ENCODE peak calls at places on chromosomes 1 and 21, in ten cellular contexts. One of them, this sample, is unnamed.

GRCh38 chr1:110220324-110220723 is 10.2 kb downstream of the KCNC4 start:
- DNase-seq in type B pancreatic cell: no peak
- DNase-seq in WTC11: no peak
- DNase-seq in fibroblast of lung: no peak
- DNase-seq in tibial nerve: no peak
- DNase-seq in fibroblast of the aortic adventitia: no peak
- DNase-seq in heart right ventricle: no peak
- DNase-seq in PC-9: no peak
- DNase-seq in K562: no peak
- DNase-seq in astrocyte: no peak
- DNase-seq in this sample: no peak

GRCh38 chr1:866095-866494 is 57.6 kb upstream of the SAMD11 start:
- DNase-seq in type B pancreatic cell: no peak
- DNase-seq in WTC11: no peak
- DNase-seq in fibroblast of lung: no peak
- DNase-seq in tibial nerve: no peak
- DNase-seq in fibroblast of the aortic adventitia: no peak
- DNase-seq in heart right ventricle: no peak
- DNase-seq in PC-9: no peak
- DNase-seq in K562: no peak
- DNase-seq in astrocyte: no peak
- DNase-seq in this sample: no peak

GRCh38 chr1:19639999-19640362 is 4.1 kb upstream of the NBL1 start:
- DNase-seq in type B pancreatic cell: no peak
- DNase-seq in WTC11: no peak
- DNase-seq in fibroblast of lung: peak
- DNase-seq in tibial nerve: peak
- DNase-seq in fibroblast of the aortic adventitia: no peak
- DNase-seq in heart right ventricle: no peak
- DNase-seq in PC-9: no peak
- DNase-seq in K562: no peak
- DNase-seq in astrocyte: no peak
- DNase-seq in this sample: no peak

GRCh38 chr21:28229811-28230210 is 762.9 kb downstream of the LTN1 start:
- DNase-seq in type B pancreatic cell: no peak
- DNase-seq in WTC11: no peak
- DNase-seq in fibroblast of lung: peak
- DNase-seq in tibial nerve: no peak
- DNase-seq in fibroblast of the aortic adventitia: peak
- DNase-seq in heart right ventricle: no peak
- DNase-seq in PC-9: no peak
- DNase-seq in K562: no peak
- DNase-seq in astrocyte: peak
- DNase-seq in this sample: no peak

GRCh38 chr1:41436281-41437010 is 48.0 kb downstream of the EDN2 start:
- DNase-seq in type B pancreatic cell: no peak
- DNase-seq in WTC11: no peak
- DNase-seq in fibroblast of lung: no peak
- DNase-seq in tibial nerve: no peak
- DNase-seq in fibroblast of the aortic adventitia: no peak
- DNase-seq in heart right ventricle: no peak
- DNase-seq in PC-9: no peak
- DNase-seq in K562: no peak
- DNase-seq in astrocyte: no peak
- DNase-seq in this sample: no peak

GRCh38 chr1:198157241-198157846 is 546 bp downstream of the NEK7 start:
- DNase-seq in type B pancreatic cell: peak
- DNase-seq in WTC11: peak
- DNase-seq in fibroblast of lung: peak
- DNase-seq in tibial nerve: peak
- DNase-seq in fibroblast of the aortic adventitia: peak
- DNase-seq in heart right ventricle: peak
- DNase-seq in PC-9: peak
- DNase-seq in K562: peak
- DNase-seq in astrocyte: peak
- DNase-seq in this sample: peak

GRCh38 chr1:67482733-67483482 is 52.7 kb upstream of the SERBP1 start:
- DNase-seq in type B pancreatic cell: no peak
- DNase-seq in WTC11: no peak
- DNase-seq in fibroblast of lung: no peak
- DNase-seq in tibial nerve: no peak
- DNase-seq in fibroblast of the aortic adventitia: no peak
- DNase-seq in heart right ventricle: no peak
- DNase-seq in PC-9: no peak
- DNase-seq in K562: no peak
- DNase-seq in astrocyte: no peak
- DNase-seq in this sample: no peak

GRCh38 chr21:33152228-33153130 is 77.3 kb upstream of the IFNAR2 start:
- DNase-seq in type B pancreatic cell: no peak
- DNase-seq in WTC11: peak
- DNase-seq in fibroblast of lung: no peak
- DNase-seq in tibial nerve: no peak
- DNase-seq in fibroblast of the aortic adventitia: no peak
- DNase-seq in heart right ventricle: no peak
- DNase-seq in PC-9: no peak
- DNase-seq in K562: no peak
- DNase-seq in astrocyte: no peak
- DNase-seq in this sample: no peak

GRCh38 chr1:17116643-17117042 is 2.6 kb downstream of the PADI2 start:
- DNase-seq in type B pancreatic cell: no peak
- DNase-seq in WTC11: no peak
- DNase-seq in fibroblast of lung: no peak
- DNase-seq in tibial nerve: no peak
- DNase-seq in fibroblast of the aortic adventitia: no peak
- DNase-seq in heart right ventricle: no peak
- DNase-seq in PC-9: no peak
- DNase-seq in K562: no peak
- DNase-seq in astrocyte: no peak
- DNase-seq in this sample: no peak

GRCh38 chr1:9449106-9449627 is 90.1 kb upstream of the SLC25A33 start:
- DNase-seq in type B pancreatic cell: no peak
- DNase-seq in WTC11: no peak
- DNase-seq in fibroblast of lung: peak
- DNase-seq in tibial nerve: no peak
- DNase-seq in fibroblast of the aortic adventitia: peak
- DNase-seq in heart right ventricle: peak
- DNase-seq in PC-9: no peak
- DNase-seq in K562: no peak
- DNase-seq in astrocyte: peak
- DNase-seq in this sample: no peak

GRCh38 chr1:9573723-9574122 is 15.0 kb upstream of the TMEM201 start:
- DNase-seq in type B pancreatic cell: no peak
- DNase-seq in WTC11: no peak
- DNase-seq in fibroblast of lung: peak
- DNase-seq in tibial nerve: no peak
- DNase-seq in fibroblast of the aortic adventitia: peak
- DNase-seq in heart right ventricle: no peak
- DNase-seq in PC-9: no peak
- DNase-seq in K562: no peak
- DNase-seq in astrocyte: no peak
- DNase-seq in this sample: no peak

GRCh38 chr1:52402860-52403240 is 1.4 kb downstream of the ORC1 start:
- DNase-seq in type B pancreatic cell: no peak
- DNase-seq in WTC11: no peak
- DNase-seq in fibroblast of lung: no peak
- DNase-seq in tibial nerve: no peak
- DNase-seq in fibroblast of the aortic adventitia: no peak
- DNase-seq in heart right ventricle: no peak
- DNase-seq in PC-9: no peak
- DNase-seq in K562: no peak
- DNase-seq in astrocyte: no peak
- DNase-seq in this sample: peak

GRCh38 chr21:36909901-36910561 is 56.4 kb downstream of the HLCS start:
- DNase-seq in type B pancreatic cell: no peak
- DNase-seq in WTC11: no peak
- DNase-seq in fibroblast of lung: peak
- DNase-seq in tibial nerve: no peak
- DNase-seq in fibroblast of the aortic adventitia: peak
- DNase-seq in heart right ventricle: no peak
- DNase-seq in PC-9: peak
- DNase-seq in K562: no peak
- DNase-seq in astrocyte: peak
- DNase-seq in this sample: no peak

GRCh38 chr1:235069577-235070563 is 58.8 kb downstream of the TOMM20 start:
- DNase-seq in type B pancreatic cell: no peak
- DNase-seq in WTC11: no peak
- DNase-seq in fibroblast of lung: peak
- DNase-seq in tibial nerve: peak
- DNase-seq in fibroblast of the aortic adventitia: peak
- DNase-seq in heart right ventricle: peak
- DNase-seq in PC-9: peak
- DNase-seq in K562: no peak
- DNase-seq in astrocyte: peak
- DNase-seq in this sample: no peak

GRCh38 chr1:117026361-117026760 is 24.8 kb downstream of the CD101 start:
- DNase-seq in type B pancreatic cell: no peak
- DNase-seq in WTC11: no peak
- DNase-seq in fibroblast of lung: no peak
- DNase-seq in tibial nerve: no peak
- DNase-seq in fibroblast of the aortic adventitia: peak
- DNase-seq in heart right ventricle: no peak
- DNase-seq in PC-9: no peak
- DNase-seq in K562: no peak
- DNase-seq in astrocyte: peak
- DNase-seq in this sample: no peak

GRCh38 chr1:6880951-6881690 is 95.9 kb downstream of the CAMTA1 start:
- DNase-seq in type B pancreatic cell: no peak
- DNase-seq in WTC11: no peak
- DNase-seq in fibroblast of lung: no peak
- DNase-seq in tibial nerve: no peak
- DNase-seq in fibroblast of the aortic adventitia: no peak
- DNase-seq in heart right ventricle: no peak
- DNase-seq in PC-9: no peak
- DNase-seq in K562: no peak
- DNase-seq in astrocyte: peak
- DNase-seq in this sample: no peak

GRCh38 chr1:6080469-6080868 is 34.8 kb downstream of the KCNAB2 start:
- DNase-seq in type B pancreatic cell: no peak
- DNase-seq in WTC11: no peak
- DNase-seq in fibroblast of lung: no peak
- DNase-seq in tibial nerve: no peak
- DNase-seq in fibroblast of the aortic adventitia: no peak
- DNase-seq in heart right ventricle: peak
- DNase-seq in PC-9: no peak
- DNase-seq in K562: no peak
- DNase-seq in astrocyte: no peak
- DNase-seq in this sample: no peak

GRCh38 chr21:43597052-43597451 is 62.2 kb downstream of the HSF2BP start:
- DNase-seq in type B pancreatic cell: no peak
- DNase-seq in WTC11: no peak
- DNase-seq in fibroblast of lung: peak
- DNase-seq in tibial nerve: no peak
- DNase-seq in fibroblast of the aortic adventitia: peak
- DNase-seq in heart right ventricle: no peak
- DNase-seq in PC-9: no peak
- DNase-seq in K562: no peak
- DNase-seq in astrocyte: peak
- DNase-seq in this sample: no peak

GRCh38 chr1:43499882-43500281 is 30.8 kb upstream of the PTPRF start:
- DNase-seq in type B pancreatic cell: no peak
- DNase-seq in WTC11: no peak
- DNase-seq in fibroblast of lung: no peak
- DNase-seq in tibial nerve: no peak
- DNase-seq in fibroblast of the aortic adventitia: no peak
- DNase-seq in heart right ventricle: no peak
- DNase-seq in PC-9: no peak
- DNase-seq in K562: no peak
- DNase-seq in astrocyte: no peak
- DNase-seq in this sample: no peak
- TF ChIP-seq CTCF in type B pancreatic cell: peak
- TF ChIP-seq CTCF in WTC11: no peak
- TF ChIP-seq CTCF in fibroblast of lung: no peak
- TF ChIP-seq CTCF in tibial nerve: no peak
- TF ChIP-seq CTCF in fibroblast of the aortic adventitia: no peak
- TF ChIP-seq CTCF in heart right ventricle: no peak
- TF ChIP-seq CTCF in PC-9: no peak
- TF ChIP-seq CTCF in K562: peak
- TF ChIP-seq CTCF in astrocyte: no peak
- TF ChIP-seq CTCF in this sample: no peak

GRCh38 chr1:215710340-215710971 is 143.4 kb downstream of the KCTD3 start:
- DNase-seq in type B pancreatic cell: no peak
- DNase-seq in WTC11: peak
- DNase-seq in fibroblast of lung: peak
- DNase-seq in tibial nerve: no peak
- DNase-seq in fibroblast of the aortic adventitia: peak
- DNase-seq in heart right ventricle: no peak
- DNase-seq in PC-9: no peak
- DNase-seq in K562: peak
- DNase-seq in astrocyte: peak
- DNase-seq in this sample: peak
- TF ChIP-seq CTCF in type B pancreatic cell: peak
- TF ChIP-seq CTCF in WTC11: peak
- TF ChIP-seq CTCF in fibroblast of lung: peak
- TF ChIP-seq CTCF in tibial nerve: peak
- TF ChIP-seq CTCF in fibroblast of the aortic adventitia: peak
- TF ChIP-seq CTCF in heart right ventricle: peak
- TF ChIP-seq CTCF in PC-9: peak
- TF ChIP-seq CTCF in K562: peak
- TF ChIP-seq CTCF in astrocyte: peak
- TF ChIP-seq CTCF in this sample: no peak

DNA sequence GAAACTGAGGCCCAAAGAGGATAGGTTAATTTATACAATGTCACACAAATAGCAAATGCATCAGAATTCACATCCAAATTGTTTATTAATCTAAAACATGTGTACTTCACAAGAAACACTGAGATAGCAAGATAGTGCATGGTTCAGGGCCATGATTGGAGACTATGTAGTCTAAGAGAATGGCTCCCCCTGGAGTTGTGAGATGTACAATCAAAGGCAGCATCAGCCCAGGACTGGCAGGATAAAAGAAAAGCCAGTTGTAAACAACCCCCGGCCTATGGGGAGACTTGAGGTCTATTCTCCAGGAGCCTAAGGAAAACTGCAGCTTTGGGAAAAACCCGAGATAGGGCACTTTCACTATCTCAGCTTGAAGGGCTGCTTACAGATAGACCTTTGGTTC is 511.0 kb downstream of the OMA1 start:
- DNase-seq in type B pancreatic cell: no peak
- DNase-seq in WTC11: peak
- DNase-seq in fibroblast of lung: peak
- DNase-seq in tibial nerve: no peak
- DNase-seq in fibroblast of the aortic adventitia: peak
- DNase-seq in heart right ventricle: no peak
- DNase-seq in PC-9: no peak
- DNase-seq in K562: peak
- DNase-seq in astrocyte: no peak
- DNase-seq in this sample: no peak
- TF ChIP-seq CTCF in type B pancreatic cell: peak
- TF ChIP-seq CTCF in WTC11: no peak
- TF ChIP-seq CTCF in fibroblast of lung: no peak
- TF ChIP-seq CTCF in tibial nerve: no peak
- TF ChIP-seq CTCF in fibroblast of the aortic adventitia: no peak
- TF ChIP-seq CTCF in heart right ventricle: no peak
- TF ChIP-seq CTCF in PC-9: no peak
- TF ChIP-seq CTCF in K562: peak
- TF ChIP-seq CTCF in astrocyte: peak
- TF ChIP-seq CTCF in this sample: no peak

DNA sequence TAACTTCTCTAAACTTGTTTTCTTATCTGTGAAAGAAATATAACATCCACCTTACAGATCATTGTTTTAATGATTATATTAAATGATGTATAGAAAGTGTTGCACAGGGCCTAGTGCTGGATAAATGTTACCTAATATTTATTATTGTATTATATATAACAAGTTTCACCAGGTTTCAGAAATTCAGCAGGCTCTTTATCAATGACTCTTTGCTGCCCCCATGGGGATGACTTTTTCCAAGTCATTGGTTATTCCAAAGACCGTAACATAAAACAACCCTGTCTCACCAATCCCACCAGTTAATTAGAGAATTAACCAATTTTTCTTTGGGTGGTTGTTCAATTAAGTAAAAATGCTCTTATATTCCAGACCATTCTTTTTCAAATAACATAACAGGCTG is 7.3 kb upstream of the DEDD start:
- DNase-seq in type B pancreatic cell: no peak
- DNase-seq in WTC11: peak
- DNase-seq in fibroblast of lung: peak
- DNase-seq in tibial nerve: peak
- DNase-seq in fibroblast of the aortic adventitia: peak
- DNase-seq in heart right ventricle: peak
- DNase-seq in PC-9: peak
- DNase-seq in K562: peak
- DNase-seq in astrocyte: no peak
- DNase-seq in this sample: peak
- TF ChIP-seq CTCF in type B pancreatic cell: peak
- TF ChIP-seq CTCF in WTC11: peak
- TF ChIP-seq CTCF in fibroblast of lung: peak
- TF ChIP-seq CTCF in tibial nerve: peak
- TF ChIP-seq CTCF in fibroblast of the aortic adventitia: peak
- TF ChIP-seq CTCF in heart right ventricle: peak
- TF ChIP-seq CTCF in PC-9: peak
- TF ChIP-seq CTCF in K562: peak
- TF ChIP-seq CTCF in astrocyte: peak
- TF ChIP-seq CTCF in this sample: no peak